ENCODE peak calls at places on chromosomes 13 and 19, in eight cellular contexts. M is fibroblast of the aortic adventitia; V is A549; J is thoracic aorta; O is tibial artery; K is AG04450; N is fibroblast of pulmonary artery; L is effector memory CD4-positive, alpha-beta T cell. A is an unnamed sample.

GRCh38 chr13:72255908-72256307 is 388.9 kb upstream of the DACH1 start:
- DNase-seq in M (no peak), N (peak; percentile 20), L (no peak), J (no peak), O (no peak), K (no peak), V (peak; percentile 19), A (peak; percentile 5)

GRCh38 chr13:77789386-77789785 is 91.9 kb downstream of the SLAIN1 start:
- DNase-seq in V (no peak), M (no peak), N (no peak), K (no peak), L (no peak), O (no peak), J (no peak), A (no peak)

GRCh38 chr13:86633346-86633745 is 834.1 kb upstream of the SLITRK6 start:
- DNase-seq in L (no peak), M (no peak), K (no peak), J (no peak), N (no peak), V (no peak), O (no peak), A (no peak)

GRCh38 chr19:29564574-29565005 is 38.8 kb downstream of the VSTM2B start:
- DNase-seq in V (no peak), N (no peak), M (no peak), L (no peak), J (no peak), O (peak; percentile 31), K (no peak), A (no peak)

GRCh38 chr13:98511435-98511834 is 65.5 kb downstream of the STK24 start:
- DNase-seq in V (no peak), M (no peak), N (no peak), O (no peak), K (no peak), J (no peak), L (no peak), A (no peak)

GRCh38 chr19:31600731-31601295 is 251.6 kb upstream of the TSHZ3 start:
- DNase-seq in N (no peak), J (no peak), K (no peak), O (peak; percentile 53), L (no peak), M (no peak), V (no peak), A (no peak)

GRCh38 chr19:2837430-2837829 is 3.8 kb upstream of the ZNF555 start:
- DNase-seq in V (no peak), J (no peak), N (no peak), L (no peak), M (no peak), K (no peak), O (no peak), A (no peak)

GRCh38 chr13:91722267-91722884 is 324.0 kb downstream of the GPC5 start:
- DNase-seq in K (no peak), M (peak; percentile 32), J (no peak), L (no peak), V (peak; percentile 1), O (no peak), N (peak; percentile 45), A (peak; percentile 16)

GRCh38 chr13:42355118-42355840 is 83.3 kb downstream of the AKAP11 start:
- DNase-seq in N (no peak), J (no peak), V (no peak), L (peak; percentile 40), K (no peak), M (no peak), O (no peak), A (peak; percentile 99)

GRCh38 chr19:5804516-5805464 is at the start of gene NRTN:
- DNase-seq in V (no peak), N (no peak), J (no peak), K (no peak), L (peak; percentile 33), O (no peak), M (no peak), A (no peak)

GRCh38 chr19:5805465-5806132 is 732 bp downstream of the NRTN start:
- DNase-seq in M (peak; percentile 24), V (peak; percentile 62), L (peak; percentile 33), O (no peak), N (peak; percentile 36), J (no peak), K (no peak), A (no peak)

GRCh38 chr19:5806905-5807304 is 2.0 kb downstream of the NRTN start:
- DNase-seq in N (no peak), V (no peak), J (no peak), K (no peak), M (no peak), L (no peak), O (no peak), A (no peak)

GRCh38 chr19:5808120-5808816 is 3.4 kb downstream of the NRTN start:
- DNase-seq in L (no peak), N (no peak), O (no peak), M (no peak), K (no peak), V (no peak), J (no peak), A (no peak)

DNA sequence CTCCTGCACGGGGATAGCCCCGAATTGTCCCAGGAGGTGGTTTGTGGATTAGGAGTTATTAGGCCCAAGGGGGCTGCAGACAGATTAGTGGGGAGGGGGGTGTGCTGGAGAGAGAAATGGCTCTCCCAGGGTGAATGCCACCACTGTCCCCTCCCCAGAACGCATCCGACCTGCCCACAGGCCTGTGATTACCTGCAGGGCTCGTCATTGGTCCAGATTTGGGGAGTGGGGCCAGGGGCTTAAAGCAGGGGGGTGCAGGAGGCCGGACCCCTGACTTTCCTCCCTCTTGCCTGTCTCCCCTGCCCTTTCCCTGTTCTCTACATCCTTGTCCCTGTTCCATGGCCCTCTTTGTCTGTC is 1.2 kb downstream of the NRTN start:
- DNase-seq in L (no peak), M (no peak), O (no peak), N (no peak), K (no peak), J (no peak), V (no peak), A (no peak)
- H3K4me3 ChIP-seq in L (no peak overlapping the region), M (no peak overlapping the region), O (no peak overlapping the region), N (no peak overlapping the region), K (no peak overlapping the region), J (no peak overlapping the region), V (no peak overlapping the region), A (no peak overlapping the region)

DNA sequence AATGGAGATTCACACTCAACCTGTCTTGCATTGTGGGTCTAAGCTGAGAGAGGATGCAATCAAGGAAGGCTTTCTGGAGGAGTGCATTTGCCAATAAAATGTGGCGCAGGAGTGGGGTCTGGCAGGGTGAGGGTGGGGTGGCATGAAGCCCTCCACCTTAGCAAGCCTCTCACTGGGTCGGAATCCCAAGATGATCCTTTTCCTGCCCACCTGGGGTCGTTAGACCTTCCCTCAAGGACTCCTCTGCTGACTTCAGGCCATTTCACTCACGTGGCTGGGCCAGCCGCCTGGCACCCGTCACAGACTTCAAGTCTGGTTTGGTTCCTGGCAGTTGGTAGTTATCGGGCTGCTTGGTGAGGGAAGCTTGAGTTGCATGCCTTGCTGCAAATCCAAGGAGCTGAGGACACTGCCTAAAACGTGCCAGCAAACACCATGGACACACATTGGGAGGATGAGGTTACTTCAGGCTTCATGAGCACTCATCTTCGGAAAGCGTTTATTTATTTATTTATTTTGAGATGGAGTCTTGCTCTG is 2.5 kb downstream of the GPI start:
- DNase-seq in O (no peak), V (no peak), M (no peak), J (no peak), K (no peak), N (no peak), L (no peak), A (no peak)
- H3K4me3 ChIP-seq in O (no peak overlapping the region), V (no peak overlapping the region), M (no peak overlapping the region), J (no peak overlapping the region), K (no peak overlapping the region), N (no peak overlapping the region), L (no peak overlapping the region), A (no peak overlapping the region)

GRCh38 chr19:35861640-35862160 is 5.0 kb downstream of the KIRREL2 start:
- DNase-seq in N (no peak), J (no peak), K (no peak), L (no peak), V (no peak), O (no peak), M (no peak), A (no peak)

GRCh38 chr19:35860818-35861639 is 4.3 kb downstream of the KIRREL2 start:
- DNase-seq in N (no peak), K (no peak), L (no peak), V (no peak), J (no peak), M (no peak), O (no peak), A (no peak)

GRCh38 chr19:35862528-35862927 is 5.8 kb downstream of the KIRREL2 start:
- DNase-seq in M (no peak), V (peak; percentile 55), O (no peak), L (no peak), N (no peak), J (no peak), K (no peak), A (no peak)

GRCh38 chr19:35859414-35859813 is 2.7 kb downstream of the KIRREL2 start:
- DNase-seq in O (no peak), M (no peak), V (no peak), K (no peak), N (no peak), J (no peak), L (no peak), A (no peak)

DNA sequence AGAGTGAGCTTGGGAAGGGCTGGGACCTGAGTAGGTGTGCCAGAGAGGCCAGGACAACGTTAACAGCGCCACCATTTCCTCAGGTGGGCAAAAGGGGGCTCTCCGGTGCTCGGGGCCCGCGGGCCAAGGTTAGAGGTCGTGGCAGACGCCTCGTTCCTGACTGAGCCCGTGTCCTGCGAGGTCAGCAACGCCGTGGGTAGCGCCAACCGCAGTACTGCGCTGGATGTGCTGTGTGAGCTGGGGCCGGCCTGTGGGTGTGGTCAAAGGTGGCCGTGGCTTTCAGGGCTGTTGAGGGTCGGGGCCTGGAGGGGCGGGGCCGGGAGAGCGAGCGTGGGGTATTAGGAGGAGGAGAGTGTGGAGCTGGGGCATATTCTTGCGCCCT is 3.7 kb downstream of the KIRREL2 start:
- DNase-seq in O (no peak), J (no peak), N (no peak), V (no peak), K (no peak), L (no peak), M (no peak), A (no peak)
- H3K4me3 ChIP-seq in O (no peak overlapping the region), J (no peak overlapping the region), N (no peak overlapping the region), V (no peak overlapping the region), K (no peak overlapping the region), L (no peak overlapping the region), M (no peak overlapping the region), A (no peak overlapping the region)

DNA sequence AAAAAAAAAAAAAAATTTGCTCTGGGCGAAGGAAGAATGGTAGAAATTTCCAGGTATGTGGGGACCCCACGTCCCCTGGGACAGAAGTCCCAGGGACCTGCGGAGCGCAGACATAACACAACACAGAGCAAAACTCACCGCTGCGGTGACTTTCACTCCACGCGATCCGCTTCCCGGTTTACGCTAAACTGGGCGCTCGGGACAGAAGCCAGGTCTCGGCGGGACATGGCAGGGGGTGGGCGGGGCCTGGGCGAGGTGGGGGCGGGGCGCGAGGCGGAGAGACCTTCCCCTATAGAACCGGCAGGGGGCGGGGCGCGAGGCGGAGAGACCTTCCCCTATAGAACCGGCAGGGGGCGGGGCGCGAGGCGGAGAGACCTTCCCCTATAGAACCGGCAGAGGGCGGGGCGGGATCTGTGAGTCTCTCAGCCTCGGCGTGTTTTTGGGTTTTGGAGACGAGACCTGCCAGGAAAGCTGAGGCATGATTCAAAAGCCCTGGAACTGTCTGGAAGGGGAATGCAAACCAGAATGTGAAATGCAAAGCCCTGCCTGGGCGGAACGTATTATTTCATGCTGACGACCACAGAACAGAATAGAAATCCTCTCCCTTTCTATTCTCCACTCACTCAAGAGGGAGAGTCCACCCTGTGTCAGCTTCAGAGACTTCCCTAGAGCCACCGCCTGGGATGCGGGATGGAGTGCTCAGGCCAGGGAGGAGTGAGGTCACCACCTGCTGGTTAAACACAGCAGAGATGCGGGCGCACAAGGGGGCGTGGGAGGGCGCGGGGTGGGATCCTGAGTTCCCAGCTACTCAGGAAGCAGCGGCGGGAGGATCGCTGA is 20.2 kb upstream of the ERVV-1 start:
- DNase-seq in O (peak; percentile 89), V (peak; percentile 13), J (peak; percentile 69), L (peak; percentile 80), K (peak; percentile 55), M (peak; percentile 78), N (peak; percentile 83), A (peak; percentile 6)
- H3K4me3 ChIP-seq in O (peak overlapping the region; percentile 50), V (no peak overlapping the region), J (peak overlapping the region; percentile 75), L (peak overlapping the region; percentile 63), K (peak overlapping the region; percentile 65), M (peak overlapping the region; percentile 69), N (peak overlapping the region; percentile 64), A (no peak overlapping the region)

A was measured in Jurkat, Clone E6-1.